ENCODE peak calls at places on chromosomes 7 and 10, in ten cellular contexts. Y is fibroblast of mammary gland, Z is cardiac fibroblast, A is A549, X is esophagus squamous epithelium, U is GM06990, K is endodermal cell, H is thoracic aorta, M is tibial nerve, W is lower leg skin. T is an unnamed sample.

GRCh38 chr10:78567680-78568453 is 500.9 kb upstream of the ZMIZ1 start:
- DNase-seq in Y (no peak), Z (no peak), A (no peak), X (no peak), U (no peak), K (no peak), H (no peak), M (no peak), W (no peak), T (no peak)

GRCh38 chr7:22192778-22193177 is 164.2 kb downstream of the RAPGEF5 start:
- DNase-seq in Y (no peak), Z (no peak), A (no peak), X (no peak), U (no peak), K (no peak), H (no peak), M (no peak), W (no peak), T (no peak)

GRCh38 chr10:100742936-100743335 is 2.4 kb upstream of the PAX2 start:
- DNase-seq in Y (no peak), Z (no peak), A (no peak), X (no peak), U (no peak), K (peak; percentile 53), H (no peak), M (no peak), W (no peak), T (no peak)

GRCh38 chr10:132509506-132510173 is 27.9 kb upstream of the INPP5A start:
- DNase-seq in Y (no peak), Z (no peak), A (no peak), X (no peak), U (no peak), K (peak; percentile 30), H (no peak), M (no peak), W (no peak), T (no peak)

GRCh38 chr10:125232841-125233240 is 72.5 kb upstream of the CTBP2 start:
- DNase-seq in Y (peak; percentile 10), Z (no peak), A (peak; percentile 51), X (no peak), U (no peak), K (no peak), H (no peak), M (no peak), W (no peak), T (no peak)

GRCh38 chr7:131027287-131027773 is 293.3 kb upstream of the KLF14 start:
- DNase-seq in Y (peak; percentile 97), Z (peak; percentile 63), A (no peak), X (no peak), U (no peak), K (peak; percentile 35), H (no peak), M (peak; percentile 41), W (no peak), T (peak; percentile 99)

GRCh38 chr7:13829914-13830603 is 159.4 kb downstream of the ETV1 start:
- DNase-seq in Y (peak; percentile 70), Z (peak; percentile 86), A (no peak), X (no peak), U (no peak), K (no peak), H (no peak), M (no peak), W (no peak), T (peak; percentile 60)

GRCh38 chr7:100215895-100216294 is 3.9 kb upstream of the PVRIG start:
- DNase-seq in Y (peak; percentile 33), Z (peak; percentile 47), A (no peak), X (no peak), U (no peak), K (no peak), H (no peak), M (peak; percentile 38), W (no peak), T (peak; percentile 48)

GRCh38 chr7:139321071-139321745 is 19.9 kb upstream of the FMC1 start:
- DNase-seq in Y (peak; percentile 55), Z (peak; percentile 51), A (no peak), X (no peak), U (peak; percentile 13), K (peak; percentile 81), H (no peak), M (no peak), W (no peak), T (peak; percentile 34)

GRCh38 chr10:119028900-119029612 is 458 bp upstream of the NANOS1 start:
- DNase-seq in Y (peak; percentile 76), Z (peak; percentile 90), A (peak; percentile 91), X (peak; percentile 25), U (peak; percentile 90), K (peak; percentile 98), H (peak; percentile 77), M (peak; percentile 69), W (peak; percentile 70), T (peak; percentile 73)

GRCh38 chr10:119030421-119031250 is 1.1 kb downstream of the NANOS1 start:
- DNase-seq in Y (peak; percentile 53), Z (peak; percentile 50), A (no peak), X (no peak), U (peak; percentile 82), K (peak; percentile 91), H (no peak), M (no peak), W (no peak), T (peak; percentile 34)

GRCh38 chr10:119029613-119030420 is at the start of gene NANOS1:
- DNase-seq in Y (no peak), Z (peak; percentile 18), A (peak; percentile 37), X (no peak), U (peak; percentile 50), K (peak; percentile 84), H (no peak), M (no peak), W (no peak), T (no peak)

GRCh38 chr10:119026301-119027110 is 3.0 kb upstream of the NANOS1 start:
- DNase-seq in Y (no peak), Z (no peak), A (no peak), X (no peak), U (no peak), K (peak; percentile 47), H (no peak), M (no peak), W (no peak), T (no peak)

DNA sequence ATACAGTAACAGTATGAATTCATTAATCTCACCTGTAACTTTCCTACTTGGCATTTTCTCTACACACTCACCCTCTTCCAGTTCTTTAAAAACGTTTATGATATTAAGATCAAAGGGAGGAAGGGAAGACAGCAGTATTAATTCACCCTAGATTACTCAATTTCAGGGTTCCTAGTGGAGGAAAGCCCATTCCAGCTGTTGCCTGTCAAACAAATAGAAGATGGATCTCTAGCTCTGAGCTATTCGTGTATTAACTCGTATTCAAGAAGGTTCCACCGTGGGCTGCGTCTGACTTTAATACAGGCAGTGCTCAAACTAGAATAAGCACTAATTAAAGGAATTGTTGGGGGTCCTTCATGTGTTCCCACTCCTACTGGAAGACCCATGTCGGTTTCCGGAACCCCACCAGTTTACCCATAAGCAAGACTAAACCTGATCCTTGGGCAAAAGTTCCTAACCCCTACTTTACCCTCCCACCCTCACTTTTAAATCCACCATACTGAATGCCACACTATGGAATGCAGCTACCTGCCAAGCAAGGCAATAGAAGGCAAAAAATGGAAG is 2.1 kb downstream of the NANOS1 start:
- DNase-seq in Y (no peak), Z (no peak), A (no peak), X (no peak), U (no peak), K (peak; percentile 52), H (no peak), M (no peak), W (no peak), T (no peak)
- H3K4me3 ChIP-seq in Y (no peak overlapping the region), Z (no peak overlapping the region), A (peak overlapping the region; percentile 83), X (no peak overlapping the region), U (peak overlapping the region; percentile 46), K (peak overlapping the region; percentile 82), H (no peak overlapping the region), M (no peak overlapping the region), W (no peak overlapping the region), T (no peak overlapping the region)

DNA sequence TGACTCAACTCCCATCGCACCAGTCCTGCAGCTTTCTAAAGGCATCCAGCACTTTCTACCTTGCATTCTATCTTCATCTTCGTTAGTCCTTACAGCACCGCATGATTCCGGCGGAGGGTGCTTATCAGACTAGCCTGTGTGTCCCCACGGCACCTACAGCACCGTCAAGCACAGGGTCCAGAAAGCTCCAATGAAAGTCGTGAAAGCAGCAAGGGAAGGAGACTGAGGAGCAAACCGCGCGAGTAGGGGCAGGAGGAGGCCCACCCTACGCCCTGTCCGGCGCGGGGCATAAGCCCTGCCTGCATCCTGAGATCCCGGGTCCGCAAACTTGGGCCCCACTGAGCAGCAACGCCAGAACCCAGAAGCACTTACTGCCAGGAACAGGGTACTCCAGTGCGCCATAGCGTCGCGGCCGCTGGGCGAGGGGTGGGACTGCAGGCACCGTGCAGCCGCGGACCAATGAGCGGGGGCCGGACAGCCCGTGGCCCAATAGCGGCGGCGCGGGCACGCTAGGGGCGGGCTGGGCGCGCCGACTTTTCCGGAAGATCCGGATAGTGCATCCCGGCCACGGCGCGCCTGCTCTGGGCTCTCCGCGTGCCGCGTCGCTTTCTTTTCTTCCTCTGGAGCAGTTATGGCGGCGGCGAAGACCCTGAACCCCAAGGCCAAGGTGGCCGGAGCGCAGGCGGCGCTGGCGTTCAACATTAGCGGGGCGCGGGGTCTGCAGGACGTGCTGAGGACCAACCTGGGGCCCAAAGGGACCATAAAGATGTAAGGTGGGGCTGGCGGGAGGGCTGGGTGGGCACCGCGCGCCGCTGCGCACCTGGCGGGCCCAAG is 122.1 kb upstream of the VKORC1L1 start:
- DNase-seq in Y (peak; percentile 73), Z (peak; percentile 90), A (peak; percentile 83), X (peak; percentile 56), U (peak; percentile 94), K (peak; percentile 96), H (peak; percentile 52), M (peak; percentile 75), W (peak; percentile 82), T (peak; percentile 86)
- TF ChIP-seq CTCF in Y (no peak), Z (no peak), A (no peak), X (no peak), U (no peak), K (no peak), H (peak; percentile 29), M (peak; percentile 19), W (no peak), T (peak; percentile 4)

GRCh38 chr10:104334965-104335650 is 3.2 kb downstream of the ITPRIP start:
- DNase-seq in Y (peak; percentile 20), Z (no peak), A (no peak), X (no peak), U (no peak), K (peak; percentile 38), H (no peak), M (no peak), W (no peak), T (no peak)
- H3K4me3 ChIP-seq in Y (no peak overlapping the region), Z (peak overlapping the region; percentile 95), A (no peak overlapping the region), X (peak overlapping the region; percentile 1), U (no peak overlapping the region), K (no peak overlapping the region), H (peak overlapping the region; percentile 99), M (peak overlapping the region; percentile 7), W (no peak overlapping the region), T (no peak overlapping the region)

DNA sequence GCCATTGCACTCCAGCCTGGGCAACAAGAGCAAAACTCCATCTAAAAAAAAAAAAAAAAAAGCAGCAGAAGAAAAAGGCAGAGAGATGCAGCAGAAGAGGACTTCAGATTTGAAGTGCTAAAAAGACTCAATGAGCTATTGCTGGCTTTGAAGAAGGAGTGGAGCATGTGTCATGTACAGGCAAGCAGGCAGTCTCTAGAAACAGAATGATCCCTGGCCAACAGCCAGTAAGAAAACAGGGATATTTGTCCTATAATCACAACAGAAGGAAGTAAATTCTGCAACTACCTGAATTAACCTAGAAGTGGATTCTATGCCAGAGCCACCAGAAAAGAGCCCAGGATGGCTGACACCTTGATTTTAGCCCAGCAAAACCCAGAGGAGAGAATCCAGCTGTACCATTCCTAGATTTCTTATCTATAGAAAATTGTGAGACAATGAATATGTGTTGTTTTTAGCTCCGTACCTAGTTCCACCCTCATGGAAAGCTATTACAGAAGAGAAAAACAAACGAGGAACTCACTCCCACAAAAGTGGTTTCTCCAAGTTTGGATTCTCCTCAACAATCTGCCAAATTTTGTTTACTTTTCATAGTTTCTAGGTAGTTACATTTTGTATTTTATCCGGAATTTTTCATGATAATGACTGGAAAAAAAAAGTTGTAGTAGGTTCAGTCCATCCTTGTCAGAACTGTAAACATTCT is 198.2 kb upstream of the GNAI1 start:
- DNase-seq in Y (peak; percentile 6), Z (peak; percentile 45), A (no peak), X (no peak), U (no peak), K (no peak), H (no peak), M (no peak), W (no peak), T (no peak)
- TF ChIP-seq CTCF in Y (no peak), Z (no peak), A (no peak), X (no peak), U (no peak), K (no peak), H (no peak), M (no peak), W (no peak), T (no peak)